ENCODE peak calls at places on chromosomes 2 and 18, in seven cellular contexts. Z is brain microvascular endothelial cell, X is dorsolateral prefrontal cortex, H is neuronal stem cell, D is MM.1S, R is left ventricle myocardium inferior, J is GM06990. M is an unnamed sample. For H3K27me3, the result is how much of the 10 kb centered on the place peaks cover.

GRCh38 chr18:58593930-58594329 is 35.0 kb downstream of the ALPK2 start:
- DNase-seq in Z (no peak), X (no peak), H (no peak), D (no peak), R (no peak), J (no peak), M (no peak)

GRCh38 chr2:78757652-78758051 is 267.9 kb upstream of the REG3G start:
- DNase-seq in Z (no peak), X (no peak), H (no peak), D (no peak), R (no peak), J (no peak), M (no peak)

GRCh38 chr2:227848586-227848985 is 22.8 kb upstream of the DAW1 start:
- DNase-seq in Z (no peak), X (no peak), H (no peak), D (no peak), R (no peak), J (peak), M (no peak)

GRCh38 chr2:200408428-200409311 is 101.2 kb downstream of the KCTD18 start:
- DNase-seq in Z (peak), X (no peak), H (no peak), D (peak), R (no peak), J (no peak), M (peak)

GRCh38 chr2:127588241-127588640 is 52.8 kb downstream of the MYO7B start:
- DNase-seq in Z (no peak), X (peak), H (no peak), D (no peak), R (no peak), J (no peak), M (no peak)

GRCh38 chr2:784753-785152 is 107.5 kb upstream of the TMEM18 start:
- DNase-seq in Z (no peak), X (no peak), H (no peak), D (no peak), R (no peak), J (no peak), M (no peak)

GRCh38 chr18:62028715-62029114 is 135.9 kb upstream of the RNF152 start:
- DNase-seq in Z (no peak), X (no peak), H (no peak), D (no peak), R (no peak), J (no peak), M (no peak)

GRCh38 chr2:233422050-233422639 is 67.9 kb downstream of the DGKD start:
- DNase-seq in Z (no peak), X (no peak), H (no peak), D (no peak), R (no peak), J (peak), M (no peak)

GRCh38 chr18:75208055-75208835 is 694 bp downstream of the PTGR3 start:
- DNase-seq in Z (peak), X (peak), H (peak), D (peak), R (peak), J (peak), M (peak)

GRCh38 chr2:219308142-219309093 is 783 bp downstream of the PTPRN start:
- DNase-seq in Z (peak), X (no peak), H (peak), D (peak), R (peak), J (peak), M (peak)
- H3K4me3 ChIP-seq in Z (peak), X (peak), H (no peak), D (no peak), R (no peak), J (no peak), M (no peak)

DNA sequence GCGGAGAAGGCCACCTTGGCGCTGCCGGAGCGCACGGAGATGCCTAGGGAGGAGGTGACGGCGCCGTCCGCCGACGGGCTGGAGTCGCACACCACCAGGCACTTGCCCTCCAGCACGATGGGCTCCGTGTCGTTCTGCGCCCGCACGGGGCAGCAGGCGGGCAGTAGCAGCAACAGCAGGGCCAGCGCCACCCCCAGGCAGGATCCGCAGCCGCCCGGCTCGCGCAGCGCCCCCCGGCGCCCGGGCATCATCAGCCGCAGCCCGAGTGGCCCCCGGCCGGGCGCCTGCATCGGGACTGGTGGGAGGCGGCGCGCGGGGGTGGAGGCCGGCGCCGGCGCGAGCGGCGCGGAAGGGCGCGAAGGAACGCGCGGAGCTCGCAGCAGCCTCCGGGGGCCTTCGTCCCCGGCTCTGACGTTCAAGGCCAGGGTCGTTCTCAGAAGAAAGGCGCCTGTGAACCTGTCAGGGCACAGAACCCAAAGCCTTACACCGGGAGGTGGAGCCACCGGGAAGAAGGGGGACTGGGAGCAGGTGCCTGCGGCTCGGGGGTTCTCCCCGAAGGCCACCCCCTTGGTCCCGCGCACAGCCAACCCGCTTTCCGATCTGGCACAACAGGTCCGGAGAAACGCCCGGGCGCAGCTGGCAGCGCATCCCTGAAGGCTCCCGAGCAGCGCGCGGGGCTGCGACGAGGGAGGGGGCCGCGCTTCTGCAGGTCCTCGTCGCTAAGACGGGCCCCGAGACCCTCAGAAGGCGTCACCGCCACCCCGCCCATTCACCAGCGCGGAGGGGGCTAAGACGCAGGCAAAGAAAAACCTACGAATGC is 2.1 kb downstream of the CBLN2 start:
- DNase-seq in Z (no peak), X (no peak), H (peak), D (peak), R (no peak), J (peak), M (no peak)
- H3K27me3 ChIP-seq in Z (under half), X (under half), H (under half), D (under half), R (half or more), J (under half), M (under half)

DNA sequence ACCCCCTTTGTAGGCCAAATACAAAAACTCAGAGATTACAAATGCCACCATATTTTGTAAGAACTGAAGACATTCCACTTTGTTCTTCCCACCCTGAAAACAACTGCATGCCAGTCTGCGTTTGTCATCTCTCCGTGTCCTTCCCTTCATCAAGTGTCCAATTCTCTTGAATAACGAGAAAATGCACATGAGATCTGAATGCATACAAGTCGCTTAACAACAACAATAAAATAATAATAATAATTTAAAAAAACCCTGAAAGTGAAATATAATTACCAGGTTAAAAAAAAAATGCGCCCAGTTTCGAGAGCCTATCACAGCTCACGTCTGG is 2.0 kb upstream of the SETBP1 start:
- DNase-seq in Z (no peak), X (no peak), H (no peak), D (no peak), R (no peak), J (no peak), M (no peak)
- H3K4me3 ChIP-seq in Z (peak), X (peak), H (no peak), D (peak), R (peak), J (no peak), M (no peak)

GRCh38 chr2:72150157-72150960 is 2.7 kb upstream of the CYP26B1 start:
- DNase-seq in Z (peak), X (peak), H (peak), D (peak), R (peak), J (no peak), M (peak)

GRCh38 chr2:72148391-72148974 is 821 bp upstream of the CYP26B1 start:
- DNase-seq in Z (no peak), X (no peak), H (no peak), D (peak), R (peak), J (no peak), M (no peak)

GRCh38 chr2:72150961-72151356 is 3.3 kb upstream of the CYP26B1 start:
- DNase-seq in Z (no peak), X (peak), H (no peak), D (no peak), R (peak), J (no peak), M (peak)

GRCh38 chr2:72148975-72149555 is 1.4 kb upstream of the CYP26B1 start:
- DNase-seq in Z (no peak), X (peak), H (peak), D (peak), R (peak), J (no peak), M (peak)

DNA sequence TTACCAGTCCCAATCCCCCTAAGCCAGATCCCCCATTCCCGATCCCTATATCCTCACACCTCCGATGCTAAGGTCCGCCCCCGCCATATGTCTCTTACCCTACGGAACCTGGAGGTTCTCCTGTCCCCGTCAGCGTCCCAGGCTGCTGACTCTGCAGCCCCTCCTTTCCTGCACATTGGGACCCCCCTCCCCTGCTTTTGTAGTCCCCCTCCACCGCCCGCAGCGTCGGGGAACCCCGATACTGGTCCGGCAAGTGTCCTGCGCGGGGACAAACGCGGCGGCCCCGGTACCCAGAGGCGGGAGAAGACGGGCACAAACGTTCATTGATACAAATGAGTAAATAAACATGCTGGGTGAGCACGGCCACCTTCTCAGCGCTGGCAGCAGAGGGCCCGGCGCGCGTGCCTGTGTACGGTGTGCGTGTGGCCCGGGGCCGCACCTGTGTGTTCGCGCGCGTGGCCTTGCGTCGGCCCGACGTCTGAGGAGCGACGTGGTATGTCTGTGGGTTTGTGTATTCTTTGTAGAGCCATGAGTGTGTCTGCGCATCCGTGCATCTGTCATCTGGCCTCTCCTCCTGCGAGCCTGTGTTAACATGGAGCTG is 2.0 kb upstream of the CYP26B1 start:
- DNase-seq in Z (no peak), X (peak), H (no peak), D (no peak), R (peak), J (no peak), M (peak)
- H3K27me3 ChIP-seq in Z (under half), X (under half), H (half or more), D (under half), R (half or more), J (under half), M (under half)

DNA sequence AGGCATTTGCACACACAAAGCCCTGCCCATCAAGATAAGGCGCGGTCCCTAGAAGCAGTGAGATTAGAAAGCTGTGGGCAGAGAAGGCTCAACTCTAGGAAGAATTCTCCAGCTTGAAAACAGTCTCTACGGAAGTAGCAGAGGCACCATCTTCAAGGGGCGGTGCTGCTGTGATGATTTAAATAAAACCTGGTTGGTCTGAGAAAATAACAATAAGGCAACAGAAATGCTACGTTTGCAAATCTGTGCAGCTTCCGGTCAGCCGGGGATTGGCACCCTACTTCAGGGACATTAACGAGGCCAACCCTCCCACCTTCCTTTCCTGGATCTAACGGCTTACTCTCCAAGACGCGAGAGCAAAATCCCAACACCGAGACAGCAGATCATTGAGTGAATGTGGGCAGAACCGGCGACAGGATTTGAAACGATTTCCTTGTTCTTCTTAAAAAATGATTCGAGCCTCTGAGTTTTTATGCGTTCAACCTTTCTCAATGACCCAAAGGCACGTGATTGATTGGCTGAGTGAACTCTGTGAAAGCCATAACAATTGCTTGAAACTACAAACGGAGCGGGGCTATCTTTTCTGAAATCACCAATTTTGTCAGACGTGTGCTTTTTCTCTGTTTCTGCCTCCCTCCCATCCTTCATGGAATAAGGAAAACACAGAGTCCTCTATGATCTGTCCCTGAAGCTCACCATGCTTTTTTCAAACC is 93.7 kb upstream of the ZNF516 start:
- DNase-seq in Z (no peak), X (no peak), H (no peak), D (no peak), R (no peak), J (no peak), M (no peak)
- H3K4me3 ChIP-seq in Z (peak), X (peak), H (peak), D (no peak), R (peak), J (no peak), M (peak)

GRCh38 chr18:22170421-22171262 is 1.3 kb downstream of the GATA6 start:
- DNase-seq in Z (peak), X (no peak), H (no peak), D (no peak), R (peak), J (peak), M (peak)
- H3K27me3 ChIP-seq in Z (under half), X (half or more), H (half or more), D (under half), R (under half), J (under half), M (under half)

DNA sequence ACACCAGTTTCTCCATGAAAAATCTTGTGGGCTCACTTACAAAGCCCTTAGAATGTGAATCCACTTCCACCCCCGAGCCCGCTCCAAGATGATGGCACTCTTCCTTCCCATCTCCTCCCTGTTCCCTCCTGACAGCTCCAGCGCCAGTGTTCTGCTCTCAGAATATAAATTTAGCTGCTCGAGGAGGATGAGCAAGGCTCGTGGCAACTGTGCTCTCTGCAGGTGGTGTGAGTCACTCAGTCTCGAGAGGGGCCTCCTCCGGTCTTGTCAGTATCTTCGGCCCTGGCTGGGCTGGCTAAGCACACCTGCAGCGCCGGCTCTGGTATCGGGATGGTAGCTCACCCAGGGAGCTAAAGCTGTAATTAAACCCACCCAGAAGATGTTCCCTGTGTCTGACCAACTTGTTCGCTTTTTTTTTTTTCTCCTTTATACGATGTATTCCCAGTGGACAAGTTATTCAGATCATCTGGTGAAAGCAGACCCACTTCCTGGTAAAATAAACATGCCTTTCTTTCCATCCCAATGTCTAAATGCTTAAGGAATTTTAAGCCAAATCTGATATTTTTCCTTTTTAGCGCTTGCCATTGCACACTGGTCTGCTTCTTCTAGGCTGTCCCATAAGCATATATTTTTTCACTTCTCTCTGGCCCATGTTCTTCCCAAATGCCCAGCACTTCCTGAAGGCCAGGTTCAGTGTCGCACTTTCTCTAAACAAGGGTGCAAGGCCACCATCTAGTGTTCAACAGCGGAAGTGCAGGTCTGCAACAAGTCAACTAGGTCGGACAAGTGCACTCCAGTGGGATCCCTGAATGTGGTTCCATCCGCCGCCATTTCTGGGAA is 31.4 kb upstream of the YPEL5 start:
- DNase-seq in Z (peak), X (peak), H (peak), D (peak), R (peak), J (no peak), M (peak)
- H3K4me3 ChIP-seq in Z (no peak), X (no peak), H (no peak), D (peak), R (no peak), J (no peak), M (no peak)